ENCODE peak calls at places on chromosomes 5 and 9, in five cellular contexts. R is activated CD4-positive, alpha-beta memory T cell treated with anti-CD3 and anti-CD28 coated beads, Interleukin-2, amount 10 ng/mL, durations not matched to agents 7 days and 5 days; O is T-helper 2 cell; U is A549; L is GM03348. M is an unnamed sample.

GRCh38 chr9:27572918-27573698 is at the start of gene C9orf72:
- DNase-seq in R (peak), O (peak), U (no peak), L (peak), M (peak)

GRCh38 chr9:135786146-135786690 is 84.2 kb downstream of the KCNT1 start:
- DNase-seq in R (no peak), O (no peak), U (no peak), L (no peak), M (no peak)

GRCh38 chr5:29879401-29879800 is 1314.1 kb upstream of the CDH6 start:
- DNase-seq in R (no peak), O (no peak), U (no peak), L (no peak), M (no peak)

GRCh38 chr5:36369092-36369737 is 67.5 kb upstream of the RANBP3L start:
- DNase-seq in R (no peak), O (no peak), U (no peak), L (no peak), M (no peak)

GRCh38 chr5:173391031-173391430 is 62.8 kb upstream of the STC2 start:
- DNase-seq in R (no peak), O (no peak), U (no peak), L (no peak), M (no peak)

GRCh38 chr9:78860806-78861475 is 564.0 kb downstream of the PSAT1 start:
- DNase-seq in R (no peak), O (no peak), U (no peak), L (peak), M (no peak)

GRCh38 chr9:116951588-116952433 is 264.7 kb downstream of the TRIM32 start:
- DNase-seq in R (no peak), O (no peak), U (peak), L (peak), M (no peak)

GRCh38 chr5:107558951-107559350 is 111.8 kb downstream of the EFNA5 start:
- DNase-seq in R (no peak), O (no peak), U (no peak), L (no peak), M (no peak)

GRCh38 chr5:159531554-159532105 is 201.3 kb upstream of the IL12B start:
- DNase-seq in R (no peak), O (no peak), U (no peak), L (no peak), M (no peak)

GRCh38 chr5:138632900-138633489 is 57.8 kb upstream of the HSPA9 start:
- DNase-seq in R (no peak), O (no peak), U (peak), L (peak), M (no peak)

GRCh38 chr5:758698-759053 is 25.9 kb downstream of the ZDHHC11B start:
- DNase-seq in R (peak), O (no peak), U (no peak), L (no peak), M (no peak)

GRCh38 chr9:133360400-133361393 is 4.3 kb downstream of the SURF2 start:
- DNase-seq in R (no peak), O (no peak), U (no peak), L (no peak), M (no peak)

GRCh38 chr5:125311743-125312142 is 565.3 kb upstream of the ZNF608 start:
- DNase-seq in R (no peak), O (no peak), U (peak), L (peak), M (no peak)

GRCh38 chr5:58933891-58934628 is 351.2 kb downstream of the RAB3C start:
- DNase-seq in R (no peak), O (no peak), U (no peak), L (no peak), M (no peak)

GRCh38 chr5:139638090-139638735 is 9.9 kb upstream of the CXXC5 start:
- DNase-seq in R (no peak), O (no peak), U (no peak), L (peak), M (peak)

GRCh38 chr5:38722918-38723317 is 122.9 kb upstream of the OSMR start:
- DNase-seq in R (no peak), O (no peak), U (no peak), L (no peak), M (no peak)

GRCh38 chr9:123716339-123716738 is 213.6 kb downstream of the DENND1A start:
- DNase-seq in R (no peak), O (no peak), U (no peak), L (no peak), M (peak)

GRCh38 chr5:177538876-177539275 is 15.5 kb downstream of the FAM193B start:
- DNase-seq in R (no peak), O (no peak), U (no peak), L (no peak), M (no peak)

GRCh38 chr5:29902859-29903258 is 1290.6 kb upstream of the CDH6 start:
- DNase-seq in R (no peak), O (no peak), U (no peak), L (no peak), M (no peak)

GRCh38 chr5:31819926-31820516 is 181.1 kb downstream of the PDZD2 start:
- DNase-seq in R (no peak), O (no peak), U (peak), L (no peak), M (no peak)

GRCh38 chr5:97600486-97600885 is 417.4 kb upstream of the RIOK2 start:
- DNase-seq in R (no peak), O (no peak), U (no peak), L (no peak), M (no peak)

GRCh38 chr9:113572076-113572861 is 108.7 kb downstream of the RGS3 start:
- DNase-seq in R (no peak), O (no peak), U (no peak), L (no peak), M (no peak)

GRCh38 chr9:84404095-84404686 is 63.6 kb upstream of the SLC28A3 start:
- DNase-seq in R (no peak), O (no peak), U (peak), L (peak), M (no peak)

GRCh38 chr9:83620841-83621636 is 1.9 kb upstream of the IDNK start:
- DNase-seq in R (peak), O (no peak), U (peak), L (peak), M (peak)

GRCh38 chr5:28284788-28285187 is 1246.4 kb upstream of the CDH9 start:
- DNase-seq in R (no peak), O (no peak), U (no peak), L (no peak), M (no peak)

GRCh38 chr5:13992795-13993194 is 48.3 kb upstream of the DNAH5 start:
- DNase-seq in R (no peak), O (no peak), U (no peak), L (no peak), M (no peak)

GRCh38 chr5:147835386-147835798 is 3.9 kb upstream of the SPINK1 start:
- DNase-seq in R (no peak), O (no peak), U (peak), L (no peak), M (no peak)

GRCh38 chr9:120532475-120532874 is 47.5 kb downstream of the CDK5RAP2 start:
- DNase-seq in R (no peak), O (no peak), U (peak), L (peak), M (peak)

GRCh38 chr9:115115117-115115880 is 2.7 kb downstream of the TNC start:
- DNase-seq in R (no peak), O (no peak), U (no peak), L (no peak), M (no peak)

GRCh38 chr5:37668524-37669047 is 171.3 kb downstream of the GDNF start:
- DNase-seq in R (no peak), O (no peak), U (peak), L (peak), M (peak)

M was measured in Peyer's patch.